ENCODE peak calls at places on chromosomes 12 and 14, in five cellular contexts. One of them, this sample, is unnamed.

GRCh38 chr14:94385553-94386057 is 2.8 kb downstream of the SERPINA1 start:
- DNase-seq in DND-41: no peak
- DNase-seq in A172: no peak
- DNase-seq in left colon: no peak
- DNase-seq in AG10803: no peak
- DNase-seq in this sample: no peak

GRCh38 chr12:126899926-126900792 is 1366.8 kb upstream of the TMEM132C start:
- DNase-seq in DND-41: no peak
- DNase-seq in A172: no peak
- DNase-seq in left colon: no peak
- DNase-seq in AG10803: no peak
- DNase-seq in this sample: peak; percentile 16

GRCh38 chr12:68236421-68237059 is 10.9 kb upstream of the IL26 start:
- DNase-seq in DND-41: peak; percentile 67
- DNase-seq in A172: peak; percentile 48
- DNase-seq in left colon: no peak
- DNase-seq in AG10803: no peak
- DNase-seq in this sample: peak; percentile 54

GRCh38 chr12:75979181-75979580 is 52.4 kb downstream of the PHLDA1 start:
- DNase-seq in DND-41: no peak
- DNase-seq in A172: peak; percentile 81
- DNase-seq in left colon: no peak
- DNase-seq in AG10803: peak; percentile 43
- DNase-seq in this sample: no peak

GRCh38 chr12:87687362-87687761 is 341.8 kb downstream of the C12orf50 start:
- DNase-seq in DND-41: no peak
- DNase-seq in A172: peak; percentile 61
- DNase-seq in left colon: no peak
- DNase-seq in AG10803: peak; percentile 51
- DNase-seq in this sample: peak; percentile 37

GRCh38 chr12:78118036-78118435 is 287.3 kb downstream of the NAV3 start:
- DNase-seq in DND-41: no peak
- DNase-seq in A172: no peak
- DNase-seq in left colon: no peak
- DNase-seq in AG10803: peak; percentile 21
- DNase-seq in this sample: peak; percentile 47

GRCh38 chr12:51759175-51759574 is 89.3 kb downstream of the FIGNL2 start:
- DNase-seq in DND-41: no peak
- DNase-seq in A172: peak; percentile 6
- DNase-seq in left colon: no peak
- DNase-seq in AG10803: no peak
- DNase-seq in this sample: no peak

GRCh38 chr12:111209779-111210178 is 159.1 kb downstream of the PHETA1 start:
- DNase-seq in DND-41: no peak
- DNase-seq in A172: no peak
- DNase-seq in left colon: no peak
- DNase-seq in AG10803: no peak
- DNase-seq in this sample: no peak

GRCh38 chr14:94411638-94412037 is 23.2 kb upstream of the SERPINA1 start:
- DNase-seq in DND-41: no peak
- DNase-seq in A172: no peak
- DNase-seq in left colon: peak; percentile 61
- DNase-seq in AG10803: peak; percentile 20
- DNase-seq in this sample: peak; percentile 58

GRCh38 chr14:92108345-92109254 is 2.2 kb upstream of the ATXN3 start:
- DNase-seq in DND-41: peak; percentile 29
- DNase-seq in A172: no peak
- DNase-seq in left colon: no peak
- DNase-seq in AG10803: no peak
- DNase-seq in this sample: no peak

GRCh38 chr12:121509339-121509738 is 71.5 kb downstream of the KDM2B start:
- DNase-seq in DND-41: no peak
- DNase-seq in A172: no peak
- DNase-seq in left colon: no peak
- DNase-seq in AG10803: no peak
- DNase-seq in this sample: no peak

GRCh38 chr12:52872644-52873384 is 24.0 kb upstream of the KRT78 start:
- DNase-seq in DND-41: no peak
- DNase-seq in A172: no peak
- DNase-seq in left colon: peak; percentile 78
- DNase-seq in AG10803: no peak
- DNase-seq in this sample: no peak

GRCh38 chr14:83463500-83464098 is 1929.9 kb upstream of the SEL1L start:
- DNase-seq in DND-41: peak; percentile 12
- DNase-seq in A172: peak; percentile 57
- DNase-seq in left colon: no peak
- DNase-seq in AG10803: peak; percentile 38
- DNase-seq in this sample: peak; percentile 87

GRCh38 chr14:104263671-104264358 is 125.4 kb downstream of the KIF26A start:
- DNase-seq in DND-41: no peak
- DNase-seq in A172: no peak
- DNase-seq in left colon: peak; percentile 19
- DNase-seq in AG10803: no peak
- DNase-seq in this sample: no peak

GRCh38 chr12:61566183-61566582 is 694.0 kb upstream of the USP15 start:
- DNase-seq in DND-41: no peak
- DNase-seq in A172: no peak
- DNase-seq in left colon: no peak
- DNase-seq in AG10803: no peak
- DNase-seq in this sample: no peak

GRCh38 chr12:1836241-1836803 is 16.0 kb downstream of the LRTM2 start:
- DNase-seq in DND-41: no peak
- DNase-seq in A172: no peak
- DNase-seq in left colon: no peak
- DNase-seq in AG10803: no peak
- DNase-seq in this sample: no peak

GRCh38 chr12:92134638-92135274 is 10.9 kb downstream of the BTG1 start:
- DNase-seq in DND-41: no peak
- DNase-seq in A172: peak; percentile 49
- DNase-seq in left colon: no peak
- DNase-seq in AG10803: peak; percentile 86
- DNase-seq in this sample: no peak

GRCh38 chr14:67987596-67987995 is 168.0 kb downstream of the RAD51B start:
- DNase-seq in DND-41: no peak
- DNase-seq in A172: peak; percentile 77
- DNase-seq in left colon: no peak
- DNase-seq in AG10803: peak; percentile 87
- DNase-seq in this sample: no peak

GRCh38 chr12:3928538-3929220 is 55.5 kb upstream of the PARP11 start:
- DNase-seq in DND-41: peak; percentile 24
- DNase-seq in A172: no peak
- DNase-seq in left colon: no peak
- DNase-seq in AG10803: no peak
- DNase-seq in this sample: no peak

GRCh38 chr12:42278116-42278485 is 40.1 kb upstream of the YAF2 start:
- DNase-seq in DND-41: no peak
- DNase-seq in A172: no peak
- DNase-seq in left colon: no peak
- DNase-seq in AG10803: no peak
- DNase-seq in this sample: no peak

GRCh38 chr12:128069359-128069997 is 197.5 kb upstream of the TMEM132C start:
- DNase-seq in DND-41: peak; percentile 27
- DNase-seq in A172: peak; percentile 60
- DNase-seq in left colon: no peak
- DNase-seq in AG10803: peak; percentile 75
- DNase-seq in this sample: peak; percentile 78

GRCh38 chr12:117514016-117514415 is 152.6 kb upstream of the NOS1 start:
- DNase-seq in DND-41: no peak
- DNase-seq in A172: no peak
- DNase-seq in left colon: no peak
- DNase-seq in AG10803: peak; percentile 17
- DNase-seq in this sample: no peak

GRCh38 chr14:33657478-33657877 is 293.4 kb downstream of the EGLN3 start:
- DNase-seq in DND-41: no peak
- DNase-seq in A172: no peak
- DNase-seq in left colon: no peak
- DNase-seq in AG10803: no peak
- DNase-seq in this sample: no peak

This sample was measured in T47D.